ENCODE peak calls at places on chromosomes 7 and 10, in six cellular contexts. K is small intestine, H is Calu3, M is lung microvascular endothelial cell, E is EH, Y is suprapubic skin. R is an unnamed sample.

GRCh38 chr7:2166625-2167280 is 66.0 kb downstream of the MAD1L1 start:
- DNase-seq in M (no peak), E (peak; percentile 20), K (no peak), H (no peak), Y (no peak), R (no peak)

GRCh38 chr10:50536617-50537252 is 87.0 kb downstream of the SGMS1 start:
- DNase-seq in Y (no peak), K (no peak), M (peak; percentile 91), E (peak; percentile 43), H (no peak), R (no peak)

GRCh38 chr7:80529362-80529761 is 17.5 kb upstream of the GNAT3 start:
- DNase-seq in E (peak; percentile 77), Y (no peak), H (no peak), M (no peak), K (no peak), R (no peak)

GRCh38 chr7:57579454-57579853 is 129.5 kb downstream of the ZNF716 start:
- DNase-seq in K (no peak), M (no peak), E (no peak), Y (no peak), H (no peak), R (no peak)

GRCh38 chr10:48941427-48942075 is 1.9 kb upstream of the LRRC18 start:
- DNase-seq in H (no peak), Y (no peak), M (no peak), E (no peak), K (no peak), R (no peak)

GRCh38 chr7:134916428-134916883 is 69.9 kb upstream of the AGBL3 start:
- DNase-seq in K (no peak), E (peak; percentile 71), Y (no peak), H (no peak), M (no peak), R (no peak)

GRCh38 chr7:66281678-66282593 is 76.8 kb downstream of the TPST1 start:
- DNase-seq in E (peak; percentile 99), Y (no peak), M (peak; percentile 86), K (no peak), H (no peak), R (peak; percentile 31)

GRCh38 chr10:132158810-132159209 is 27.9 kb upstream of the DPYSL4 start:
- DNase-seq in K (no peak), Y (no peak), H (no peak), E (no peak), M (no peak), R (no peak)

GRCh38 chr10:48612241-48612943 is 7.5 kb upstream of the ARHGAP22 start:
- DNase-seq in K (no peak), H (no peak), M (peak; percentile 26), Y (no peak), E (peak; percentile 77), R (no peak)

GRCh38 chr10:77823811-77824542 is 102.6 kb downstream of the DLG5 start:
- DNase-seq in M (no peak), E (no peak), K (no peak), Y (no peak), H (no peak), R (no peak)

GRCh38 chr7:6654113-6654841 is 17.2 kb downstream of the ZNF316 start:
- DNase-seq in H (no peak), E (no peak), K (no peak), M (no peak), Y (no peak), R (no peak)

GRCh38 chr7:107579881-107580715 is at the start of gene BCAP29:
- DNase-seq in Y (peak; percentile 82), M (peak; percentile 75), K (peak; percentile 77), H (peak; percentile 67), E (peak; percentile 79), R (peak; percentile 61)

GRCh38 chr10:76874151-76874550 is 763.5 kb downstream of the KCNMA1 start:
- DNase-seq in E (peak; percentile 16), M (no peak), K (no peak), Y (peak; percentile 71), H (no peak), R (no peak)

GRCh38 chr7:88759216-88759955 is at the start of gene ZNF804B:
- DNase-seq in H (no peak), Y (peak; percentile 48), M (no peak), K (no peak), E (no peak), R (no peak)

GRCh38 chr10:7432884-7433726 is 22.3 kb upstream of the SFMBT2 start:
- DNase-seq in K (no peak), E (no peak), H (no peak), Y (no peak), M (no peak), R (no peak)

GRCh38 chr10:79079074-79079397 is 10.3 kb downstream of the ZMIZ1 start:
- DNase-seq in E (peak; percentile 55), M (no peak), Y (no peak), H (no peak), K (no peak), R (no peak)

GRCh38 chr10:32877915-32878314 is 80.1 kb downstream of the ITGB1 start:
- DNase-seq in H (no peak), K (no peak), Y (no peak), E (no peak), M (no peak), R (no peak)

GRCh38 chr7:139771001-139771956 is 6.5 kb downstream of the HIPK2 start:
- DNase-seq in Y (no peak), H (peak; percentile 28), E (peak; percentile 97), K (no peak), M (peak; percentile 89), R (no peak)

GRCh38 chr10:15815242-15815885 is 44.9 kb downstream of the MINDY3 start:
- DNase-seq in Y (no peak), H (no peak), K (no peak), M (peak; percentile 35), E (no peak), R (no peak)

GRCh38 chr7:135552148-135552547 is 5.6 kb upstream of the NUP205 start:
- DNase-seq in E (no peak), K (no peak), M (no peak), H (no peak), Y (no peak), R (no peak)

GRCh38 chr10:19832624-19833507 is 16.6 kb downstream of the PLXDC2 start:
- DNase-seq in H (no peak), M (no peak), Y (no peak), E (no peak), K (no peak), R (no peak)

GRCh38 chr10:16832351-16833080 is 15.3 kb upstream of the RSU1 start:
- DNase-seq in H (peak; percentile 60), M (peak; percentile 99), E (peak; percentile 99), Y (no peak), K (peak; percentile 49), R (peak; percentile 79)

GRCh38 chr10:3844626-3845025 is 59.6 kb upstream of the KLF6 start:
- DNase-seq in K (no peak), Y (no peak), E (no peak), H (no peak), M (no peak), R (no peak)

GRCh38 chr10:54133201-54133600 is 667.8 kb downstream of the PCDH15 start:
- DNase-seq in Y (no peak), M (no peak), H (no peak), K (peak; percentile 1), E (no peak), R (peak; percentile 0)

GRCh38 chr10:131072651-131073468 is 238.7 kb downstream of the TCERG1L start:
- DNase-seq in E (no peak), M (no peak), K (no peak), Y (no peak), H (no peak), R (no peak)

GRCh38 chr7:140923358-140924006 is 1.2 kb downstream of the BRAF start:
- DNase-seq in K (peak; percentile 26), Y (no peak), M (peak; percentile 22), E (peak; percentile 22), H (no peak), R (peak; percentile 20)

GRCh38 chr7:88095-88926 is 104.1 kb upstream of the FAM20C start:
- DNase-seq in M (no peak), K (no peak), E (no peak), Y (no peak), H (peak; percentile 45), R (no peak)

GRCh38 chr7:1755783-1756626 is 85.9 kb downstream of the ELFN1 start:
- DNase-seq in M (no peak), E (no peak), K (no peak), Y (no peak), H (no peak), R (no peak)

GRCh38 chr10:100037758-100038315 is 28.1 kb upstream of the DNMBP start:
- DNase-seq in K (peak; percentile 59), H (no peak), Y (no peak), M (peak; percentile 4), E (no peak), R (no peak)

GRCh38 chr10:76178561-76179292 is 747.3 kb downstream of the LRMDA start:
- DNase-seq in Y (no peak), K (no peak), M (no peak), H (no peak), E (no peak), R (no peak)

GRCh38 chr7:33243319-33243881 is 114.0 kb downstream of the BBS9 start:
- DNase-seq in K (peak; percentile 42), Y (no peak), H (peak; percentile 15), M (peak; percentile 63), E (peak; percentile 63), R (no peak)

R was measured in NCI-H446.